ENCODE peak calls at places on chromosomes 5 and 9, in six cellular contexts. Z is colonic mucosa; L is PC-3; D is IMR-90; J is effector memory CD4-positive, alpha-beta T cell; V is mammary epithelial cell. H is an unnamed sample. For H3K4me1, the result is how much of the 10 kb centered on the place peaks cover.

GRCh38 chr5:96337048-96337781 is 95.8 kb downstream of the PCSK1 start:
- DNase-seq in Z (no peak), L (no peak), D (no peak), J (no peak), V (no peak), H (no peak)

GRCh38 chr5:124410539-124410938 is 335.9 kb downstream of the ZNF608 start:
- DNase-seq in Z (no peak), L (no peak), D (no peak), J (no peak), V (no peak), H (no peak)

GRCh38 chr5:169641253-169641652 is 4.2 kb downstream of the DOCK2 start:
- DNase-seq in Z (no peak), L (peak), D (peak), J (no peak), V (peak), H (no peak)

GRCh38 chr5:155052532-155052931 is 39.0 kb downstream of the KIF4B start:
- DNase-seq in Z (no peak), L (no peak), D (no peak), J (no peak), V (no peak), H (no peak)

GRCh38 chr9:120974921-120975320 is 48.3 kb upstream of the TRAF1 start:
- DNase-seq in Z (no peak), L (peak), D (no peak), J (no peak), V (no peak), H (no peak)

GRCh38 chr9:70031141-70031545 is 12.5 kb upstream of the MAMDC2 start:
- DNase-seq in Z (no peak), L (peak), D (peak), J (no peak), V (peak), H (no peak)

GRCh38 chr5:160083012-160083436 is 36.2 kb downstream of the PWWP2A start:
- DNase-seq in Z (no peak), L (peak), D (peak), J (no peak), V (peak), H (no peak)

GRCh38 chr9:113245894-113246293 is 24.6 kb downstream of the SLC31A1 start:
- DNase-seq in Z (no peak), L (no peak), D (no peak), J (no peak), V (no peak), H (no peak)

GRCh38 chr5:160230686-160231527 is 1.6 kb downstream of the FABP6 start:
- DNase-seq in Z (no peak), L (peak), D (peak), J (no peak), V (peak), H (peak)

GRCh38 chr5:80707645-80708044 is 52.9 kb upstream of the DHFR start:
- DNase-seq in Z (no peak), L (no peak), D (peak), J (no peak), V (no peak), H (no peak)

GRCh38 chr5:53557386-53557785 is 3.1 kb upstream of the NDUFS4 start:
- DNase-seq in Z (no peak), L (peak), D (peak), J (no peak), V (peak), H (no peak)

GRCh38 chr5:111734013-111734412 is 23.0 kb downstream of the NREP start:
- DNase-seq in Z (no peak), L (no peak), D (peak), J (no peak), V (peak), H (no peak)

GRCh38 chr9:98899399-98900056 is 44.2 kb upstream of the COL15A1 start:
- DNase-seq in Z (no peak), L (peak), D (peak), J (no peak), V (peak), H (no peak)

GRCh38 chr9:72524820-72525539 is 3.6 kb downstream of the TMC1 start:
- DNase-seq in Z (peak), L (peak), D (peak), J (peak), V (peak), H (no peak)

GRCh38 chr5:154249786-154250185 is 59.3 kb downstream of the GALNT10 start:
- DNase-seq in Z (no peak), L (no peak), D (no peak), J (no peak), V (no peak), H (no peak)

GRCh38 chr5:34585601-34586104 is 70.5 kb upstream of the RAI14 start:
- DNase-seq in Z (no peak), L (peak), D (peak), J (no peak), V (peak), H (no peak)

GRCh38 chr9:16171851-16172250 is 619.0 kb downstream of the CCDC171 start:
- DNase-seq in Z (no peak), L (no peak), D (no peak), J (no peak), V (no peak), H (no peak)

GRCh38 chr9:132721661-132722060 is 51.4 kb downstream of the GTF3C4 start:
- DNase-seq in Z (no peak), L (no peak), D (no peak), J (no peak), V (no peak), H (no peak)

GRCh38 chr9:15915711-15916110 is 362.9 kb downstream of the CCDC171 start:
- DNase-seq in Z (no peak), L (peak), D (no peak), J (no peak), V (no peak), H (no peak)

GRCh38 chr5:55711531-55712022 is 547 bp downstream of the SLC38A9 start:
- DNase-seq in Z (peak), L (no peak), D (no peak), J (no peak), V (no peak), H (no peak)

GRCh38 chr9:13213337-13213736 is 66.2 kb downstream of the MPDZ start:
- DNase-seq in Z (no peak), L (peak), D (peak), J (no peak), V (no peak), H (no peak)

GRCh38 chr9:120510816-120511215 is 69.2 kb downstream of the CDK5RAP2 start:
- DNase-seq in Z (no peak), L (no peak), D (peak), J (no peak), V (no peak), H (no peak)

GRCh38 chr5:140833993-140834392 is at the start of gene PCDHA7:
- DNase-seq in Z (no peak), L (no peak), D (peak), J (no peak), V (peak), H (no peak)

GRCh38 chr5:3006961-3007551 is 255.6 kb upstream of the IRX2 start:
- DNase-seq in Z (no peak), L (no peak), D (no peak), J (no peak), V (no peak), H (no peak)

GRCh38 chr9:79166005-79166404 is 405.8 kb upstream of the TLE4 start:
- DNase-seq in Z (no peak), L (peak), D (peak), J (no peak), V (peak), H (no peak)

GRCh38 chr9:130041648-130042405 is 1.2 kb downstream of the FNBP1 start:
- DNase-seq in Z (peak), L (peak), D (peak), J (no peak), V (peak), H (no peak)

GRCh38 chr9:80175286-80175906 is 603.6 kb downstream of the TLE4 start:
- DNase-seq in Z (no peak), L (peak), D (peak), J (no peak), V (peak), H (no peak)

GRCh38 chr5:173625261-173625660 is 8.8 kb upstream of the BOD1 start:
- DNase-seq in Z (no peak), L (no peak), D (no peak), J (no peak), V (no peak), H (no peak)
- H3K4me1 ChIP-seq in Z (under half), L (under half), D (under half), J (under half), V (under half), H (under half)

DNA sequence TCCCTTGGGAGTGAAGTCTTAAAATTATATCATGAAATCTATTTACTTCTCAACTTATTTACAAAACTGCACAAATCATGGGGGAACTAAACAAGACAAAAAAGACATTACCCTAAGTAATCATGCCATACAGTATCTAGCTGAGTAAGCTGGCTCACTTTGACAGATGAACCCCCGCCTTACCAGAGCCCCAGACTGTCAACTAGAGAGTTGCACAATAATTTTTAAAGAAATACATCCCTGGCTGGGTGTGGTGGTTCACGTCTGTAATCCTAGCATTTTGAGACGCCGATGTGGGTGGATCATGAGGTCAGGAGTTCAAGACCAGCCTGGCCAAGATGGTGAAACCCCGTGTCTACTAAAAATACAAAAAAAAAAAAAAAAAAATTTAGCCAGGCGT is 62.3 kb downstream of the LPAR1 start:
- DNase-seq in Z (no peak), L (no peak), D (no peak), J (no peak), V (no peak), H (no peak)
- H3K4me1 ChIP-seq in Z (under half), L (under half), D (under half), J (under half), V (under half), H (under half)

DNA sequence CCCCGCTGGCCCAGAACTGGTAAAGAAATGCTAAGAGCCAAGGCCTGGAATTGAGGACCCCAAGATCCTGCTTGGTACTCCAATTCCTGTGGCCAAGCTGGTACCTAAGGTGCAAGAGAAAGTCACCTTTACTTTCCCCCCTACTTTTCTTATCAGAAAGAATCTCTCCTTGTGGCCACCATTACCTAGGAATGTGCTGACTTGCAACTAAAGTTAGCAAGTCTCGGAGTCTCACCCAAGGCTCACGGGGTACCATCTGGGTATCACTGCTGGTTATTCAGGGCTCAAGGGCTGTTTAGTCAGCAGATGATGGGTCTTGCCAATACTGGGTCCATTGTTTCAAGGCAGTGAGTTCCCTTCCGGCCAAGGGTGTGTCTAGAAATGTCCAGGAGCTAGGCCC is 270.2 kb downstream of the KDM4C start:
- DNase-seq in Z (no peak), L (no peak), D (no peak), J (no peak), V (no peak), H (no peak)
- H3K4me1 ChIP-seq in Z (under half), L (under half), D (under half), J (under half), V (under half), H (under half)

GRCh38 chr9:114900937-114901802 is 29.2 kb downstream of the TNFSF8 start:
- DNase-seq in Z (no peak), L (peak), D (peak), J (no peak), V (peak), H (no peak)
- H3K4me1 ChIP-seq in Z (under half), L (under half), D (under half), J (half or more), V (under half), H (under half)

DNA sequence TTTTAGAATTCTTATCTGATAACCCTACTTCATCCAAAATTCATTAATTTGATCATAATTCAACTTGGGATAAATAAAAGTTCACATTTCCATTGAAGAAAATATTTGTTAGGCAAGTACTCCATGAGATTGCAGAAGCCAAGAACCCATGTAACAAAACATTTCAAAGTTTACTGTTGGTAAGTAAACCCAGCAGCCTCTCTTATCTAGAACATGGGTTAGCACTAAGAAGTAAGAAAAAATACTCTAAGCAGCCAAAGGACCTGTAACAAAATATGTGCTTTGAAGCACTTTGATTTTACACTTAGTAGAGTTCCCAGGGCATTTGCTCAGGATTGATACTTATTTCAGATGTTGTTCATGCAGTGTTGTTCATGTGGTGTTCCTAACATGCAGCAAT is 8.7 kb downstream of the MAP3K1 start:
- DNase-seq in Z (no peak), L (no peak), D (no peak), J (no peak), V (no peak), H (no peak)
- H3K4me1 ChIP-seq in Z (under half), L (under half), D (under half), J (half or more), V (under half), H (under half)

GRCh38 chr5:93576015-93576414 is 5.0 kb downstream of the NR2F1-AS1 start:
- DNase-seq in Z (no peak), L (no peak), D (no peak), J (no peak), V (no peak), H (no peak)
- H3K4me1 ChIP-seq in Z (under half), L (under half), D (under half), J (under half), V (under half), H (under half)

GRCh38 chr5:180810210-180811011 is 7.8 kb upstream of the MGAT1 start:
- DNase-seq in Z (peak), L (peak), D (peak), J (peak), V (peak), H (peak)
- H3K4me1 ChIP-seq in Z (under half), L (under half), D (under half), J (half or more), V (under half), H (under half)

GRCh38 chr5:147479431-147479830 is 30.4 kb downstream of the DPYSL3 start:
- DNase-seq in Z (no peak), L (no peak), D (no peak), J (no peak), V (no peak), H (no peak)
- H3K4me1 ChIP-seq in Z (under half), L (under half), D (under half), J (under half), V (under half), H (under half)

GRCh38 chr9:36987891-36988290 is 46.2 kb downstream of the PAX5 start:
- DNase-seq in Z (no peak), L (peak), D (peak), J (no peak), V (peak), H (no peak)

GRCh38 chr9:36988848-36989247 is 45.2 kb downstream of the PAX5 start:
- DNase-seq in Z (no peak), L (no peak), D (no peak), J (no peak), V (no peak), H (no peak)

GRCh38 chr9:36992501-36993316 is 41.4 kb downstream of the PAX5 start:
- DNase-seq in Z (no peak), L (no peak), D (no peak), J (no peak), V (no peak), H (no peak)

GRCh38 chr9:36993933-36994764 is 39.9 kb downstream of the PAX5 start:
- DNase-seq in Z (no peak), L (no peak), D (no peak), J (no peak), V (no peak), H (no peak)

GRCh38 chr9:36991516-36992134 is 42.4 kb downstream of the PAX5 start:
- DNase-seq in Z (peak), L (peak), D (no peak), J (no peak), V (peak), H (no peak)
- H3K4me1 ChIP-seq in Z (under half), L (under half), D (under half), J (under half), V (under half), H (under half)

GRCh38 chr9:136527721-136528710 is 17.8 kb downstream of the NOTCH1 start:
- DNase-seq in Z (peak), L (no peak), D (no peak), J (no peak), V (no peak), H (no peak)
- H3K4me1 ChIP-seq in Z (half or more), L (under half), D (under half), J (under half), V (under half), H (half or more)

H was measured in lung.